ENCODE peak calls at places on chromosomes 7 and 10, in six cellular contexts. V is PC-3, W is left lung, J is prostate gland, A is cardiac muscle cell, T is IMR-90. M is an unnamed sample.

GRCh38 chr7:27899601-27900000 is 159.6 kb downstream of the TAX1BP1 start:
- DNase-seq in A (no peak), V (no peak), W (no peak), J (no peak), T (no peak), M (no peak)

GRCh38 chr10:126199221-126199998 is 188.9 kb downstream of the ADAM12 start:
- DNase-seq in J (no peak), A (no peak), V (peak; percentile 94), W (no peak), T (peak; percentile 100), M (no peak)

GRCh38 chr10:62726142-62726541 is 78.4 kb upstream of the ADO start:
- DNase-seq in V (peak; percentile 86), W (no peak), A (no peak), J (no peak), T (no peak), M (no peak)

GRCh38 chr7:39353615-39354376 is 212.4 kb upstream of the YAE1 start:
- DNase-seq in A (peak; percentile 67), W (peak; percentile 73), T (no peak), V (no peak), J (no peak), M (peak; percentile 50)

GRCh38 chr7:122430710-122431109 is 126.2 kb upstream of the FEZF1 start:
- DNase-seq in W (no peak), V (no peak), J (no peak), A (no peak), T (no peak), M (no peak)

GRCh38 chr7:98341106-98341505 is 59.6 kb downstream of the BRI3 start:
- DNase-seq in W (no peak), T (peak; percentile 77), V (no peak), A (no peak), J (no peak), M (no peak)

GRCh38 chr7:27139335-27140107 is 4.0 kb downstream of the HOXA5 start:
- DNase-seq in V (no peak), J (no peak), T (no peak), A (no peak), W (peak; percentile 75), M (no peak)

GRCh38 chr7:86962623-86963022 is 96.8 kb downstream of the ELAPOR2 start:
- DNase-seq in V (no peak), W (no peak), A (no peak), J (no peak), T (no peak), M (no peak)

GRCh38 chr10:56319386-56319785 is 41.7 kb downstream of the ZWINT start:
- DNase-seq in W (no peak), T (peak; percentile 76), A (no peak), V (peak; percentile 97), J (no peak), M (no peak)

GRCh38 chr10:92590623-92591549 is 2.0 kb upstream of the KIF11 start:
- DNase-seq in J (peak; percentile 39), A (peak; percentile 11), V (peak; percentile 19), W (no peak), T (peak; percentile 69), M (peak; percentile 57)

GRCh38 chr7:73736885-73737284 is 1.7 kb downstream of the ABHD11 start:
- DNase-seq in A (no peak), W (no peak), J (no peak), T (no peak), V (no peak), M (no peak)

GRCh38 chr7:108097703-108098102 is 32.5 kb downstream of the LAMB4 start:
- DNase-seq in V (peak; percentile 59), T (no peak), A (no peak), J (no peak), W (no peak), M (no peak)

GRCh38 chr7:40586197-40586596 is 451.4 kb downstream of the SUGCT start:
- DNase-seq in A (no peak), J (no peak), T (peak; percentile 83), W (no peak), V (peak; percentile 50), M (no peak)

GRCh38 chr7:1559626-1560590 is 3.9 kb upstream of the TMEM184A start:
- DNase-seq in A (no peak), J (no peak), V (no peak), W (peak; percentile 70), T (no peak), M (no peak)

GRCh38 chr10:77537720-77538373 is 99.8 kb downstream of the KCNMA1 start:
- DNase-seq in A (no peak), W (no peak), V (no peak), T (peak; percentile 42), J (no peak), M (no peak)

GRCh38 chr7:100065452-100066186 is 15.9 kb downstream of the ZNF3 start:
- DNase-seq in W (no peak), V (no peak), T (peak; percentile 70), J (no peak), A (peak; percentile 16), M (no peak)

GRCh38 chr7:42876182-42877068 is 35.4 kb downstream of the C7orf25 start:
- DNase-seq in J (peak; percentile 61), A (peak; percentile 73), T (peak; percentile 51), V (peak; percentile 75), W (no peak), M (no peak)

GRCh38 chr7:50762337-50762736 is 20.4 kb downstream of the GRB10 start:
- DNase-seq in W (no peak), A (no peak), J (no peak), V (no peak), T (no peak), M (no peak)

GRCh38 chr10:116783011-116783655 is 40.8 kb upstream of the HSPA12A start:
- DNase-seq in A (no peak), J (no peak), V (no peak), W (no peak), T (peak; percentile 60), M (no peak)

GRCh38 chr7:89067048-89067447 is 271.5 kb upstream of the TEX47 start:
- DNase-seq in T (no peak), W (no peak), A (no peak), J (no peak), V (no peak), M (no peak)

GRCh38 chr10:6753644-6754043 is 173.6 kb upstream of the PRKCQ start:
- DNase-seq in W (no peak), J (no peak), V (no peak), T (no peak), A (no peak), M (no peak)

DNA sequence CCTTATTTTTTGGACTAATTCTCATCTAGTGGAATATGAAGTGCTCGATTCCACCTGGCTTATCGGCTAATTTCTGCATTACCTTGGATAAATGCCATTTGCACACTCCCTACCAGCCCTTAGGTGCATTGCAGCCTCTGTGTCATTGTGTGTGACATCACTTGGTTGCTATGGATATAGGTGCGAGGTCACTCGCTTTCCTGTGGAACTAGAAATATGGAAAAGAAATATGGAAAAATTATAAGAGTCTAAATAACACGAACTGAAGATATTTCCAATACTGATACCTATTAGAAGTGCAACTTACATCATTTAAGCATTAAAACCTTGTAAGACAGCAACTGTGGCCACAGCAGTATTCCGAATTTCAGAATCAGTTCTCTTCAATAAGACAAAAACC is 2.0 kb downstream of the YWHAG start:
- DNase-seq in J (no peak), W (no peak), T (peak; percentile 61), V (peak; percentile 75), A (no peak), M (no peak)
- TF ChIP-seq CTCF in J (no peak), W (no peak), T (no peak), V (no peak), A (no peak), M (no peak)

DNA sequence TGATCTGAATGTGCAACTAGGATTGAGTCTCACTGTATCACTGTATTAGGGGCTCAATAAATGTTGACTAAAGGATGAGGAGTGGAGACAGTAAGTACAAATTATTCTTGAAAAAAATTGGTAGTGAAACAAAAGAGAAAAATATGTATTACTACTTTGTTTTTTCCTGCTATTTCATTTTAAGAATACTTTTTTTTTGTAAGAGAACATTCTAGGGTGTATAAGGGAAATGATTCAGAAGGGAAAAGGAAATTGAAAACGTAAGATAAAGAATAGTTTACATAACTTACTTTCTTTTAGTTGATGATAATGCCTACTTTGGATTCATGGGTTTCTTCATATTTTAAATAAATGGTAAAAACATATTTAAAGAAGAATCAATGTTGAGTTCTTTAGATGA is 9.6 kb downstream of the CAPZA2 start:
- DNase-seq in W (no peak), A (no peak), J (no peak), T (no peak), V (no peak), M (no peak)
- H3K27ac ChIP-seq in W (no peak overlapping the region), A (no peak overlapping the region), J (no peak overlapping the region), T (no peak overlapping the region), V (no peak overlapping the region), M (no peak overlapping the region)

GRCh38 chr7:155521007-155521742 is 25.2 kb downstream of the CNPY1 start:
- DNase-seq in J (no peak), W (no peak), A (no peak), V (no peak), T (no peak), M (no peak)
- H3K27me3 ChIP-seq in J (peaks cover 5% of the 10 kb centered on the region), W (peaks cover 5% of the 10 kb centered on the region), A (peaks cover 99% of the 10 kb centered on the region), V (peaks cover 92% of the 10 kb centered on the region), T (peaks cover 4% of the 10 kb centered on the region), M (peaks cover 37% of the 10 kb centered on the region)

DNA sequence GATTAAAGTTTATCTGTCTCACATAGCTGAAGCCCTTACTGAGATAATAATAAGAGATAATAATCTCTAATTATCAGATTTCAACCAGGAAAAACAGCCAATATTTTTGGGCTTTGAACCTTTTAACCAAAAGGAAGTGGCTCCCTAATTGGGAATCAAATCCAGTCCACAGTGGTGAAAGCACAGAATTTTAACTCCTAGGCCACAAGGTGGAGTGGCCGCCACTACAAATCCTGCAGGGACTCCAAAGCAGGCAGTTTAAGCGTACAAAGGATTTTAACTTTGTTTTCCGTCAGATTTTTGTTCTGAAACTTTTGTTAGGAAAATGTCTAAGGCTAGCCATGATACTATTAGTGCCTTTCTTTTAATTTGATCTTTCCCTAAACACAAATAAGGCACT is 99.6 kb upstream of the CCNY start:
- DNase-seq in A (peak; percentile 27), V (peak; percentile 92), J (no peak), W (no peak), T (peak; percentile 37), M (no peak)
- TF ChIP-seq CTCF in A (peak; percentile 50), V (peak; percentile 99), J (no peak), W (no peak), T (peak; percentile 48), M (no peak)

GRCh38 chr10:110850099-110850498 is 21.6 kb upstream of the PDCD4 start:
- DNase-seq in J (no peak), A (no peak), V (no peak), W (no peak), T (no peak), M (no peak)

GRCh38 chr10:110850990-110851389 is 20.7 kb upstream of the PDCD4 start:
- DNase-seq in V (no peak), W (no peak), T (no peak), J (no peak), A (no peak), M (no peak)

GRCh38 chr10:110857265-110858158 is 14.2 kb upstream of the PDCD4 start:
- DNase-seq in A (no peak), T (peak; percentile 84), W (no peak), J (peak; percentile 65), V (no peak), M (no peak)

GRCh38 chr10:110852255-110852896 is 19.4 kb upstream of the PDCD4 start:
- DNase-seq in W (no peak), T (peak; percentile 12), V (peak; percentile 91), J (no peak), A (no peak), M (no peak)

DNA sequence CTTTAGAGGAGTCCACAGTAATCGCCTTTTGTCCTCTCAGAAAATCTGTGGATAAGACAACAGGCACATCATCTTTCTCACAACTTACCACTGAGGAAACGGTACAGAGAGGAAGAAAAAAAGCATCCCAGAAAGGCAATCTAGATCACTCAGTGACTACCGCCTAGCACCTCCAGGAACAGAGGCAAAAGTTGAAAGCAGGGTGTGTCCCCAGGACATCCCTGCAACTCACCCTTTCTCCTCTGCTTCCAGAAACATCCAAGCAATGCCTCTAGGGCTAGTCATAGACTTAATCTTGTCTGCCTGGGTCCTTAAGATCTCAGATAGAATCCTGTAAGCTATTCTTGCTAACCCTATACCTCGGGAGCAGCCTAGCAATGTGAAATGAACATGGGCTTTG is 18.8 kb upstream of the PDCD4 start:
- DNase-seq in T (no peak), J (no peak), W (no peak), V (peak; percentile 3), A (no peak), M (no peak)
- H3K27ac ChIP-seq in T (no peak overlapping the region), J (no peak overlapping the region), W (no peak overlapping the region), V (peak overlapping the region; percentile 28), A (no peak overlapping the region), M (no peak overlapping the region)

M was measured in lower lobe of right lung.